ENCODE peak calls at places on chromosomes 1 and 21, in eight cellular contexts. One of them, this sample, is unnamed.

GRCh38 chr1:230754831-230755230 is 7.6 kb downstream of the CAPN9 start:
- DNase-seq in AG08395: peak
- DNase-seq in NCI-H69: no peak
- DNase-seq in CD8-positive, alpha-beta memory T cell: no peak
- DNase-seq in T-cell: no peak
- DNase-seq in omental fat pad: no peak
- DNase-seq in left cardiac atrium: peak
- DNase-seq in neural progenitor cell: no peak
- DNase-seq in this sample: no peak

GRCh38 chr1:24417681-24418080 is 2.1 kb downstream of the NIPAL3 start:
- DNase-seq in AG08395: peak
- DNase-seq in NCI-H69: peak
- DNase-seq in left cardiac atrium: no peak
- DNase-seq in omental fat pad: no peak
- DNase-seq in T-cell: no peak
- DNase-seq in neural progenitor cell: no peak
- DNase-seq in CD8-positive, alpha-beta memory T cell: no peak
- DNase-seq in this sample: no peak

GRCh38 chr1:112247971-112248370 is 148.0 kb upstream of the CTTNBP2NL start:
- DNase-seq in T-cell: no peak
- DNase-seq in AG08395: no peak
- DNase-seq in left cardiac atrium: peak
- DNase-seq in NCI-H69: peak
- DNase-seq in omental fat pad: no peak
- DNase-seq in CD8-positive, alpha-beta memory T cell: no peak
- DNase-seq in neural progenitor cell: no peak
- DNase-seq in this sample: no peak

GRCh38 chr1:12465126-12465525 is 152.9 kb downstream of the DHRS3 start:
- DNase-seq in omental fat pad: no peak
- DNase-seq in left cardiac atrium: no peak
- DNase-seq in neural progenitor cell: no peak
- DNase-seq in AG08395: no peak
- DNase-seq in CD8-positive, alpha-beta memory T cell: no peak
- DNase-seq in NCI-H69: no peak
- DNase-seq in T-cell: no peak
- DNase-seq in this sample: no peak

GRCh38 chr1:199020904-199021303 is 382.1 kb downstream of the PTPRC start:
- DNase-seq in AG08395: no peak
- DNase-seq in CD8-positive, alpha-beta memory T cell: no peak
- DNase-seq in T-cell: no peak
- DNase-seq in neural progenitor cell: no peak
- DNase-seq in left cardiac atrium: no peak
- DNase-seq in NCI-H69: no peak
- DNase-seq in omental fat pad: no peak
- DNase-seq in this sample: no peak

GRCh38 chr1:177229781-177230180 is 59.0 kb downstream of the BRINP2 start:
- DNase-seq in neural progenitor cell: no peak
- DNase-seq in AG08395: no peak
- DNase-seq in T-cell: no peak
- DNase-seq in CD8-positive, alpha-beta memory T cell: no peak
- DNase-seq in NCI-H69: no peak
- DNase-seq in left cardiac atrium: peak
- DNase-seq in omental fat pad: no peak
- DNase-seq in this sample: no peak

GRCh38 chr1:230867119-230867902 is 1.0 kb downstream of the C1orf198 start:
- DNase-seq in T-cell: no peak
- DNase-seq in omental fat pad: no peak
- DNase-seq in NCI-H69: no peak
- DNase-seq in left cardiac atrium: no peak
- DNase-seq in neural progenitor cell: no peak
- DNase-seq in AG08395: no peak
- DNase-seq in CD8-positive, alpha-beta memory T cell: no peak
- DNase-seq in this sample: no peak

GRCh38 chr1:205345761-205346160 is 11.0 kb downstream of the KLHDC8A start:
- DNase-seq in left cardiac atrium: no peak
- DNase-seq in omental fat pad: no peak
- DNase-seq in CD8-positive, alpha-beta memory T cell: no peak
- DNase-seq in AG08395: no peak
- DNase-seq in T-cell: no peak
- DNase-seq in NCI-H69: no peak
- DNase-seq in neural progenitor cell: no peak
- DNase-seq in this sample: no peak

GRCh38 chr1:20370628-20371200 is 80.0 kb downstream of the VWA5B1 start:
- DNase-seq in omental fat pad: no peak
- DNase-seq in CD8-positive, alpha-beta memory T cell: no peak
- DNase-seq in AG08395: peak
- DNase-seq in left cardiac atrium: no peak
- DNase-seq in T-cell: no peak
- DNase-seq in NCI-H69: peak
- DNase-seq in neural progenitor cell: no peak
- DNase-seq in this sample: no peak

GRCh38 chr1:25844485-25845337 is 14.5 kb downstream of the AUNIP start:
- DNase-seq in T-cell: no peak
- DNase-seq in AG08395: no peak
- DNase-seq in CD8-positive, alpha-beta memory T cell: no peak
- DNase-seq in left cardiac atrium: no peak
- DNase-seq in neural progenitor cell: no peak
- DNase-seq in omental fat pad: no peak
- DNase-seq in NCI-H69: no peak
- DNase-seq in this sample: no peak

GRCh38 chr1:233668146-233668724 is 54.3 kb downstream of the KCNK1 start:
- DNase-seq in NCI-H69: peak
- DNase-seq in CD8-positive, alpha-beta memory T cell: no peak
- DNase-seq in T-cell: no peak
- DNase-seq in left cardiac atrium: no peak
- DNase-seq in AG08395: no peak
- DNase-seq in omental fat pad: no peak
- DNase-seq in neural progenitor cell: no peak
- DNase-seq in this sample: no peak

GRCh38 chr1:205690122-205690756 is 9.9 kb upstream of the SLC45A3 start:
- DNase-seq in T-cell: no peak
- DNase-seq in AG08395: no peak
- DNase-seq in CD8-positive, alpha-beta memory T cell: no peak
- DNase-seq in NCI-H69: no peak
- DNase-seq in neural progenitor cell: no peak
- DNase-seq in left cardiac atrium: no peak
- DNase-seq in omental fat pad: no peak
- DNase-seq in this sample: no peak

GRCh38 chr1:89998306-89998705 is 3.4 kb downstream of the ZNF326 start:
- DNase-seq in neural progenitor cell: no peak
- DNase-seq in CD8-positive, alpha-beta memory T cell: no peak
- DNase-seq in NCI-H69: peak
- DNase-seq in AG08395: no peak
- DNase-seq in T-cell: no peak
- DNase-seq in left cardiac atrium: no peak
- DNase-seq in omental fat pad: no peak
- DNase-seq in this sample: no peak

GRCh38 chr1:152745289-152745704 is 12.5 kb upstream of the KPRP start:
- DNase-seq in AG08395: no peak
- DNase-seq in neural progenitor cell: no peak
- DNase-seq in omental fat pad: no peak
- DNase-seq in NCI-H69: peak
- DNase-seq in T-cell: no peak
- DNase-seq in left cardiac atrium: no peak
- DNase-seq in CD8-positive, alpha-beta memory T cell: no peak
- DNase-seq in this sample: no peak

GRCh38 chr1:202367200-202367742 is 18.8 kb downstream of the PPP1R12B start:
- DNase-seq in CD8-positive, alpha-beta memory T cell: no peak
- DNase-seq in NCI-H69: no peak
- DNase-seq in left cardiac atrium: no peak
- DNase-seq in AG08395: peak
- DNase-seq in T-cell: no peak
- DNase-seq in neural progenitor cell: no peak
- DNase-seq in omental fat pad: no peak
- DNase-seq in this sample: no peak

GRCh38 chr1:168480997-168481396 is 62.8 kb downstream of the XCL2 start:
- DNase-seq in left cardiac atrium: no peak
- DNase-seq in NCI-H69: peak
- DNase-seq in neural progenitor cell: no peak
- DNase-seq in T-cell: no peak
- DNase-seq in CD8-positive, alpha-beta memory T cell: no peak
- DNase-seq in omental fat pad: no peak
- DNase-seq in AG08395: no peak
- DNase-seq in this sample: no peak

GRCh38 chr1:59568158-59568935 is 246.4 kb upstream of the HOOK1 start:
- DNase-seq in left cardiac atrium: no peak
- DNase-seq in neural progenitor cell: no peak
- DNase-seq in T-cell: no peak
- DNase-seq in NCI-H69: peak
- DNase-seq in omental fat pad: no peak
- DNase-seq in AG08395: peak
- DNase-seq in CD8-positive, alpha-beta memory T cell: no peak
- DNase-seq in this sample: no peak

GRCh38 chr1:231636157-231636556 is 9.6 kb downstream of the DISC1 start:
- DNase-seq in neural progenitor cell: no peak
- DNase-seq in T-cell: no peak
- DNase-seq in omental fat pad: no peak
- DNase-seq in AG08395: peak
- DNase-seq in left cardiac atrium: no peak
- DNase-seq in CD8-positive, alpha-beta memory T cell: no peak
- DNase-seq in NCI-H69: peak
- DNase-seq in this sample: no peak

GRCh38 chr1:19426294-19427086 is 58.8 kb downstream of the CAPZB start:
- DNase-seq in CD8-positive, alpha-beta memory T cell: no peak
- DNase-seq in NCI-H69: no peak
- DNase-seq in AG08395: peak
- DNase-seq in neural progenitor cell: no peak
- DNase-seq in T-cell: no peak
- DNase-seq in omental fat pad: no peak
- DNase-seq in left cardiac atrium: peak
- DNase-seq in this sample: no peak

GRCh38 chr1:117555806-117556205 is 50.0 kb upstream of the TENT5C start:
- DNase-seq in NCI-H69: peak
- DNase-seq in AG08395: no peak
- DNase-seq in left cardiac atrium: no peak
- DNase-seq in CD8-positive, alpha-beta memory T cell: no peak
- DNase-seq in neural progenitor cell: no peak
- DNase-seq in T-cell: no peak
- DNase-seq in omental fat pad: no peak
- DNase-seq in this sample: no peak

GRCh38 chr1:155070721-155071556 is 7.4 kb downstream of the EFNA4 start:
- DNase-seq in left cardiac atrium: peak
- DNase-seq in NCI-H69: peak
- DNase-seq in AG08395: peak
- DNase-seq in neural progenitor cell: peak
- DNase-seq in T-cell: peak
- DNase-seq in CD8-positive, alpha-beta memory T cell: peak
- DNase-seq in omental fat pad: peak
- DNase-seq in this sample: peak

GRCh38 chr1:20107767-20108166 is 11.6 kb downstream of the PLA2G2D start:
- DNase-seq in omental fat pad: no peak
- DNase-seq in T-cell: no peak
- DNase-seq in neural progenitor cell: no peak
- DNase-seq in CD8-positive, alpha-beta memory T cell: no peak
- DNase-seq in left cardiac atrium: no peak
- DNase-seq in AG08395: no peak
- DNase-seq in NCI-H69: no peak
- DNase-seq in this sample: no peak

GRCh38 chr1:198462365-198463025 is 78.0 kb downstream of the ATP6V1G3 start:
- DNase-seq in left cardiac atrium: no peak
- DNase-seq in AG08395: peak
- DNase-seq in T-cell: no peak
- DNase-seq in NCI-H69: peak
- DNase-seq in neural progenitor cell: no peak
- DNase-seq in omental fat pad: no peak
- DNase-seq in CD8-positive, alpha-beta memory T cell: no peak
- DNase-seq in this sample: no peak

GRCh38 chr1:36464605-36465393 is 615 bp upstream of the MRPS15 start:
- DNase-seq in left cardiac atrium: no peak
- DNase-seq in AG08395: no peak
- DNase-seq in T-cell: no peak
- DNase-seq in neural progenitor cell: no peak
- DNase-seq in omental fat pad: no peak
- DNase-seq in CD8-positive, alpha-beta memory T cell: no peak
- DNase-seq in NCI-H69: peak
- DNase-seq in this sample: no peak

GRCh38 chr1:7973086-7973485 is 11.6 kb downstream of the PARK7 start:
- DNase-seq in neural progenitor cell: no peak
- DNase-seq in AG08395: no peak
- DNase-seq in CD8-positive, alpha-beta memory T cell: no peak
- DNase-seq in T-cell: no peak
- DNase-seq in omental fat pad: no peak
- DNase-seq in NCI-H69: no peak
- DNase-seq in left cardiac atrium: no peak
- DNase-seq in this sample: no peak

GRCh38 chr1:51327386-51327785 is 3.0 kb downstream of the TTC39A start:
- DNase-seq in T-cell: no peak
- DNase-seq in neural progenitor cell: no peak
- DNase-seq in CD8-positive, alpha-beta memory T cell: no peak
- DNase-seq in NCI-H69: no peak
- DNase-seq in omental fat pad: no peak
- DNase-seq in AG08395: peak
- DNase-seq in left cardiac atrium: no peak
- DNase-seq in this sample: no peak

GRCh38 chr1:198530964-198531363 is 9.5 kb downstream of the ATP6V1G3 start:
- DNase-seq in CD8-positive, alpha-beta memory T cell: no peak
- DNase-seq in AG08395: no peak
- DNase-seq in neural progenitor cell: peak
- DNase-seq in T-cell: no peak
- DNase-seq in NCI-H69: peak
- DNase-seq in omental fat pad: no peak
- DNase-seq in left cardiac atrium: no peak
- DNase-seq in this sample: no peak

GRCh38 chr21:17146426-17146825 is 366.4 kb upstream of the CXADR start:
- DNase-seq in omental fat pad: no peak
- DNase-seq in T-cell: no peak
- DNase-seq in AG08395: no peak
- DNase-seq in CD8-positive, alpha-beta memory T cell: no peak
- DNase-seq in NCI-H69: no peak
- DNase-seq in neural progenitor cell: no peak
- DNase-seq in left cardiac atrium: no peak
- DNase-seq in this sample: no peak

GRCh38 chr1:92085727-92086126 is 5.6 kb downstream of the BTBD8 start:
- DNase-seq in neural progenitor cell: peak
- DNase-seq in left cardiac atrium: no peak
- DNase-seq in AG08395: no peak
- DNase-seq in T-cell: no peak
- DNase-seq in CD8-positive, alpha-beta memory T cell: no peak
- DNase-seq in NCI-H69: no peak
- DNase-seq in omental fat pad: no peak
- DNase-seq in this sample: no peak

GRCh38 chr1:40059960-40060337 is 19.4 kb downstream of the CAP1 start:
- DNase-seq in left cardiac atrium: no peak
- DNase-seq in CD8-positive, alpha-beta memory T cell: no peak
- DNase-seq in AG08395: no peak
- DNase-seq in NCI-H69: no peak
- DNase-seq in neural progenitor cell: no peak
- DNase-seq in T-cell: no peak
- DNase-seq in omental fat pad: no peak
- DNase-seq in this sample: no peak

GRCh38 chr1:21661886-21662285 is 7.3 kb downstream of the RAP1GAP start:
- DNase-seq in omental fat pad: no peak
- DNase-seq in T-cell: no peak
- DNase-seq in neural progenitor cell: no peak
- DNase-seq in AG08395: no peak
- DNase-seq in left cardiac atrium: no peak
- DNase-seq in CD8-positive, alpha-beta memory T cell: no peak
- DNase-seq in NCI-H69: no peak
- DNase-seq in this sample: no peak

GRCh38 chr1:189962171-189962570 is 515.5 kb downstream of the BRINP3 start:
- DNase-seq in CD8-positive, alpha-beta memory T cell: no peak
- DNase-seq in omental fat pad: no peak
- DNase-seq in neural progenitor cell: no peak
- DNase-seq in left cardiac atrium: no peak
- DNase-seq in T-cell: no peak
- DNase-seq in NCI-H69: peak
- DNase-seq in AG08395: no peak
- DNase-seq in this sample: no peak

GRCh38 chr1:3381901-3382300 is 72.6 kb upstream of the ARHGEF16 start:
- DNase-seq in T-cell: no peak
- DNase-seq in left cardiac atrium: no peak
- DNase-seq in NCI-H69: no peak
- DNase-seq in CD8-positive, alpha-beta memory T cell: no peak
- DNase-seq in neural progenitor cell: no peak
- DNase-seq in AG08395: no peak
- DNase-seq in omental fat pad: no peak
- DNase-seq in this sample: no peak

GRCh38 chr1:2859881-2860430 is 58.5 kb upstream of the TTC34 start:
- DNase-seq in AG08395: no peak
- DNase-seq in NCI-H69: no peak
- DNase-seq in omental fat pad: no peak
- DNase-seq in T-cell: no peak
- DNase-seq in CD8-positive, alpha-beta memory T cell: no peak
- DNase-seq in left cardiac atrium: peak
- DNase-seq in neural progenitor cell: no peak
- DNase-seq in this sample: no peak